ENCODE peak calls at places on chromosomes 2 and 18, in six cellular contexts. M is GM23248, X is neural progenitor cell, Y is GM23338, J is MM.1S, L is hepatocyte. O is an unnamed sample.

GRCh38 chr2:62558743-62559142 is 52.7 kb upstream of the TMEM17 start:
- DNase-seq in J (no peak), M (no peak), Y (no peak), X (no peak), L (no peak), O (no peak)

GRCh38 chr2:85537600-85538506 is 1.1 kb upstream of the MAT2A start:
- DNase-seq in X (peak), J (peak), L (peak), M (peak), Y (peak), O (peak)

GRCh38 chr2:81436256-81436655 is 1131.7 kb upstream of the LRRTM1 start:
- DNase-seq in Y (no peak), J (no peak), M (no peak), L (no peak), X (no peak), O (peak)

GRCh38 chr2:20584637-20585321 is 66.1 kb downstream of the HS1BP3 start:
- DNase-seq in J (no peak), X (peak), Y (peak), M (peak), L (peak), O (peak)

GRCh38 chr2:140154271-140154670 is 1374.1 kb upstream of the NXPH2 start:
- DNase-seq in J (no peak), M (no peak), Y (peak), X (no peak), L (no peak), O (no peak)

GRCh38 chr2:72116081-72116533 is 31.6 kb downstream of the CYP26B1 start:
- DNase-seq in X (no peak), L (no peak), M (peak), J (no peak), Y (peak), O (peak)

GRCh38 chr2:127254386-127254981 is 34.4 kb upstream of the CYP27C1 start:
- DNase-seq in L (no peak), Y (no peak), J (no peak), M (peak), X (no peak), O (peak)

GRCh38 chr2:101047075-101047766 is 45.1 kb downstream of the RPL31 start:
- DNase-seq in M (peak), L (no peak), J (peak), X (no peak), Y (no peak), O (peak)

GRCh38 chr2:112163541-112163981 is 25.4 kb downstream of the FBLN7 start:
- DNase-seq in X (no peak), J (no peak), M (no peak), Y (no peak), L (no peak), O (no peak)

GRCh38 chr2:134567666-134568065 is 151.1 kb downstream of the TMEM163 start:
- DNase-seq in J (no peak), L (no peak), Y (no peak), X (no peak), M (no peak), O (no peak)

GRCh38 chr2:84839851-84840250 is 41.0 kb downstream of the TRABD2A start:
- DNase-seq in M (no peak), J (no peak), L (no peak), Y (no peak), X (no peak), O (no peak)

GRCh38 chr18:37980556-37980955 is 415.0 kb upstream of the CELF4 start:
- DNase-seq in Y (no peak), L (no peak), J (no peak), X (no peak), M (no peak), O (no peak)

GRCh38 chr2:38146302-38146916 is 70.5 kb upstream of the CYP1B1 start:
- DNase-seq in M (peak), L (peak), X (no peak), Y (no peak), J (no peak), O (peak)

GRCh38 chr2:81324046-81324445 is 1019.5 kb upstream of the LRRTM1 start:
- DNase-seq in L (peak), M (no peak), J (peak), Y (peak), X (peak), O (peak)

GRCh38 chr2:289362-290089 is 1.6 kb upstream of the ALKAL2 start:
- DNase-seq in Y (peak), M (peak), L (peak), J (no peak), X (peak), O (peak)

GRCh38 chr2:147595200-147595599 is 249.6 kb upstream of the ACVR2A start:
- DNase-seq in M (peak), X (no peak), J (no peak), Y (no peak), L (no peak), O (no peak)

GRCh38 chr18:58168221-58168620 is 124.2 kb downstream of the NEDD4L start:
- DNase-seq in J (no peak), L (no peak), X (no peak), Y (no peak), M (no peak), O (no peak)

GRCh38 chr2:28428486-28428885 is 35.8 kb downstream of the FOSL2 start:
- DNase-seq in L (no peak), M (no peak), J (no peak), X (no peak), Y (no peak), O (no peak)

GRCh38 chr18:49447810-49448745 is 12.4 kb downstream of the DYM start:
- DNase-seq in Y (peak), M (peak), X (peak), J (peak), L (peak), O (peak)

GRCh38 chr18:61975526-61976326 is 82.9 kb upstream of the RNF152 start:
- DNase-seq in M (no peak), L (no peak), Y (no peak), J (peak), X (no peak), O (no peak)

GRCh38 chr2:144541411-144541810 is 21.5 kb upstream of the ZEB2 start:
- DNase-seq in M (peak), J (no peak), L (no peak), X (no peak), Y (no peak), O (no peak)

GRCh38 chr18:354003-354402 is 86.2 kb upstream of the THOC1 start:
- DNase-seq in Y (no peak), J (no peak), L (peak), M (peak), X (no peak), O (no peak)

GRCh38 chr2:180907731-180908130 is 72.7 kb upstream of the UBE2E3 start:
- DNase-seq in X (no peak), L (no peak), J (no peak), Y (no peak), M (peak), O (peak)

GRCh38 chr2:151922845-151923666 is 94.8 kb upstream of the ARL5A start:
- DNase-seq in Y (no peak), L (peak), X (no peak), J (no peak), M (peak), O (no peak)

GRCh38 chr2:172288603-172289002 is 138.8 kb upstream of the ITGA6 start:
- DNase-seq in L (peak), M (peak), J (no peak), X (no peak), Y (no peak), O (peak)

GRCh38 chr18:9531791-9532410 is 56.6 kb downstream of the RALBP1 start:
- DNase-seq in L (no peak), Y (no peak), X (no peak), M (peak), J (peak), O (no peak)

GRCh38 chr2:237434916-237435315 is 21.0 kb upstream of the COL6A3 start:
- DNase-seq in M (peak), L (no peak), X (no peak), Y (no peak), J (peak), O (peak)

GRCh38 chr18:69217271-69217670 is 183.4 kb upstream of the DOK6 start:
- DNase-seq in L (no peak), J (no peak), Y (no peak), X (no peak), M (no peak), O (no peak)

GRCh38 chr2:2735041-2735440 is 404.0 kb upstream of the MYT1L start:
- DNase-seq in X (no peak), L (no peak), J (no peak), Y (no peak), M (no peak), O (no peak)

GRCh38 chr2:44956841-44957240 is 15.3 kb downstream of the SIX3 start:
- DNase-seq in X (no peak), Y (no peak), M (no peak), L (no peak), J (no peak), O (peak)

GRCh38 chr2:195758846-195759245 is 101.8 kb downstream of the SLC39A10 start:
- DNase-seq in L (no peak), M (no peak), X (no peak), J (no peak), Y (no peak), O (no peak)

GRCh38 chr2:195763866-195764265 is 106.8 kb downstream of the SLC39A10 start:
- DNase-seq in L (no peak), X (no peak), Y (no peak), M (no peak), J (no peak), O (peak)

GRCh38 chr2:195756218-195756941 is 99.4 kb downstream of the SLC39A10 start:
- DNase-seq in X (no peak), Y (no peak), J (no peak), L (no peak), M (peak), O (peak)

GRCh38 chr2:195759877-195760276 is 102.9 kb downstream of the SLC39A10 start:
- DNase-seq in L (no peak), M (no peak), Y (peak), X (no peak), J (no peak), O (no peak)
- TF ChIP-seq EZH2phosphoT487 in L (no peak), M (no peak), Y (no peak), X (no peak), J (no peak), O (no peak)

DNA sequence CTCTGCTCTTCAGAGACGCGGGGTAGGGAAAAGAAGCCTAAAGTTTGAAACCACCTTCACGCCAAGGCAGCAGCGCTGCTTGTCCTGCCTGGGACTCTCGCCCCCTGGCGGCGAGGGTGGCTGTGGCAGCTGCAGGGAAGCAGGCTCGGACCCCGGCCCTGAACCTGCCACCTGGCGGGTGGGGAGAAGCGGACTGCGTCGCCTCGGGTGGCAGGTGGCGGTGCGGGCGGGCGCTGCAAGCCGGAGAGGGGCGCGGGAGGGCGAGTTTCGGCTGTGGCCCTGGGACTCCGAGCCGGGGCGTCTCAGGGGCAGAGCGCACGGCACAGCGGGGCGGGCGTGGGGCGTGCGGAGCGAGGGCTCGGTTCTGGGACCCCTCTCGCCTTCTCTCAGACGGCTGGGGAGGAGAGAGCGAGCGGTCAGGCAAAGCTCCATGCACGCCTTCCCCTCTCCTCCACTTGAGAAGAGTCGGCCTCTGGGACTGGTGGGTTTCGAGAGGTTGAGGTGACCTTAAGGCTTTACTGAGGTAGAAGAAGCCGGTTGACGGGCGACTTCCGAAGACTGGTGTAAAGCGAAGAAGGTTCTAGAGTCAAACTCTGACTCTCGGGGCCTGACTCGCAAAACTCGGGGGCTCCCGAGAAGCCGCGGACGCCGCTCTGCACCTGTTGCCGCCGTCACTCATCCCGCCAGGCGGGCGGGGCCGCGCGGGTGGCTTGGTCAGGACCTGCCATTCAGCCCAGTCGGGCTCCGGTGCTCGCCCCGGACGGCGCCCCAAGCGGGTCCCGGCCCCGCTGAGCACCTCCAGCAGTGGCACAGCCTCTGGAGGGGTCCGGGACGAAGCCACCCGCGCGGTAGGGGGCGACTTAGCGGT is 1.1 kb upstream of the BOLL start:
- DNase-seq in X (peak), J (peak), Y (peak), L (peak), M (peak), O (no peak)
- H3K4me3 ChIP-seq in X (peak), J (peak), Y (peak), L (peak), M (peak), O (no peak)

DNA sequence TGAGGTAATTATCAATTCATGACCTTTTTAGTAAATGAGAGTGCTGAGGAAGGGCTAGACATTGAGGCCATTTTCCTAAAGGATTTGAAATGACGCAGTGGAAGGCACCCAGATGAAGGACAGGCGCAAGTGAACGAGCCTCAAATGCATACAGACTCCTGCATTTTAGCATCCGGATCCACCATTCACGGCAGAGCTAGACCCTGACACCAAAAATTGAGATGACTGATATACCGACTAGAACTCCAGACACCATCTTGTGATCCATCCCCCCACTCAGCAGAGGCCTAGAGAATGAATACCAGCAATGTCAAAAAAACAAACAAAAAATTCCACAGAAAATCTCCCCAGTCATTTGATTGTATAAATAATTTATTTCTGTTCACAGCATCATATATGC is 4.2 kb downstream of the ARL4C start:
- DNase-seq in Y (no peak), J (no peak), L (no peak), X (no peak), M (no peak), O (no peak)
- H3K4me2 ChIP-seq in Y (peak), J (no peak), L (peak), X (peak), M (no peak), O (peak)

GRCh38 chr2:98617149-98617548 is 8.8 kb downstream of the UNC50 start:
- DNase-seq in J (no peak), L (no peak), M (no peak), Y (no peak), X (no peak), O (no peak)

GRCh38 chr2:98614024-98614739 is 5.8 kb downstream of the UNC50 start:
- DNase-seq in L (no peak), M (no peak), X (no peak), J (no peak), Y (no peak), O (no peak)

GRCh38 chr2:98615481-98615880 is 7.1 kb downstream of the UNC50 start:
- DNase-seq in M (peak), Y (peak), X (no peak), J (no peak), L (no peak), O (no peak)
- TF ChIP-seq EZH2phosphoT487 in M (no peak), Y (no peak), X (no peak), J (no peak), L (no peak), O (no peak)

DNA sequence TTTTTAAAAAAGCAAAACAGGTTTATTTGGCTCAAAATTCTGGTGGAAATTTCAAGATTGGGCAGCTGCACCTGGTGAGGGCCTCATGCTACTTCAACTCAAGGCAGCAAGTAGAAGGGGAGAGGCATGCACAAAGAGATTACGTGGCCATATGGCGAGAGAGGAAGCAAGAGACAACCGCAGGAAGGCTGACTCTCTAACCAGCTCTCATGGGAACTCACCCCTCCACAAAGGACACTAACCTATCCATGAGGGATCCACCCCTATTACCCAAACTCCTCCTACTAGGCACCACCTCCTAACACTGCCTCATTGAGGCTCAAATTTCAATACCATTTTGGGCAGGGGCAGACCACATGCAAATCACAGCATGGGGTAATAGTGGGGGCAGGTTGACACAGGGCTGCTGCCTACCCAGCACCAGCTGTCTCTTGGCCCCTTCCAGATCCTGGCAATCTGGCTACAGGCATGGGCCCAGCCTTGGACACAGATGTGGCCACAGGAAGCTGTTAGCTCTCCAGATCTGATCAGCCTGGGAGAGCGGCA is 2.0 kb upstream of the CAPN10 start:
- DNase-seq in L (no peak), M (peak), X (peak), Y (peak), J (peak), O (peak)
- H3K4me3 ChIP-seq in L (no peak), M (peak), X (no peak), Y (peak), J (peak), O (peak)

DNA sequence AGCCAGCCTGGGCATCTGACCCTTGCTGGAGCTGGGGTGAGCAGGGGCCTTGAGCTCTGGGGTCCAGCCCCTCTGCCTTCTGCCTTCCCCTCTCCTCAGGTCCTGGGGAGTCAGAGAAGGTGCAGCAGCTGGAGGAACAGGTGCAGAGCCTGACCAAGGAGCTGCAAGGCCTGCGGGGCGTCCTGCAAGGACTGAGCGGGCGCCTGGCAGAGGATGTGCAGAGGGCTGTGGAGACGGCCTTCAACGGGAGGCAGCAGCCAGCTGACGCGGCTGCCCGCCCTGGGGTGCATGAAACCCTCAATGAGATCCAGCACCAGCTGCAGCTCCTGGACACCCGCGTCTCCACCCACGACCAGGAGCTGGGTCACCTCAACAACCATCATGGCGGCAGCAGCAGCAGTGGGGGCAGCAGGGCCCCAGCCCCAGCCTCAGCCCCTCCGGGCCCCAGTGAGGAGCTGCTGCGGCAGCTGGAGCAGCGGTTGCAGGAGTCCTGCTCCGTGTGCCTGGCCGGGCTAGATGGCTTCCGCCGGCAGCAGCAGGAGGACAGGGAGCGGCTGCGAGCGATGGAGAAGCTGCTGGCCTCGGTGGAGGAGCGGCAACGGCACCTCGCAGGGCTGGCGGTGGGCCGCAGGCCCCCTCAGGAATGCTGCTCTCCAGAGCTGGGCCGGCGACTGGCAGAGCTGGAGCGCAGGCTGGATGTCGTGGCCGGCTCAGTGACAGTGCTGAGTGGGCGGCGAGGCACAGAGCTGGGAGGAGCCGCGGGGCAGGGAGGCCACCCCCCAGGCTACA is 3.8 kb downstream of the EMILIN1 start:
- DNase-seq in J (no peak), L (no peak), Y (no peak), M (no peak), X (no peak), O (no peak)
- H3K4me2 ChIP-seq in J (peak), L (no peak), Y (peak), M (no peak), X (no peak), O (no peak)

DNA sequence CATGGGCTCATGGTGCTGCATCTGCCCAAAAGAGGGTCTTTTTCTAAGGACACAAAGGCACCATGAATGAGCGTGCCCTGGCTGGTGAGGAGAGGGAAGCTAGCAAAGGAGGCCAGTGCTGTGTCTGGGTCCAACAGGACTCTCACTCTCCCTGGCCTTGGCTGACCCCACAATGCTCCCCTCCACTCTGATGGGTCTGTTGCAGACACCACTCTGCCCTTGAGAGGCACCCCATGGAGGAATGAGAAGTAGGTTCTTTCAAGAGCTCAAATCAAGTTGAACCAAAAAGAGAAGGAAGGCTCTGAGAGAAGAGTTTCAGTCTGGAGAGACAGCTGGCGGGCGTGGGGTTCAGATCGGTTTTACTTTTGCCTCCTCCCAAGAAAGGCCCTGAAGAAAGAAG is 18.4 kb downstream of the TMEM247 start:
- DNase-seq in Y (no peak), L (no peak), X (no peak), J (no peak), M (no peak), O (no peak)
- TF ChIP-seq EZH2phosphoT487 in Y (no peak), L (no peak), X (no peak), J (no peak), M (no peak), O (no peak)

GRCh38 chr18:57148263-57148662 is 1.4 kb downstream of the BOD1L2 start:
- DNase-seq in L (no peak), Y (no peak), X (no peak), J (no peak), M (no peak), O (no peak)
- H3K4me3 ChIP-seq in L (no peak), Y (no peak), X (no peak), J (no peak), M (no peak), O (no peak)